ENCODE peak calls at places on chromosome 21, in ten cellular contexts. One of them, this sample, is unnamed.

GRCh38 chr21:15872236-15872635 is 142.5 kb downstream of the USP25 start:
- DNase-seq in SK-N-SH: no peak
- DNase-seq in IMR-90: no peak
- DNase-seq in PC-3: no peak
- DNase-seq in mammary epithelial cell: no peak
- DNase-seq in endodermal cell: no peak
- DNase-seq in fibroblast of lung: no peak
- DNase-seq in endothelial cell of umbilical vein: no peak
- DNase-seq in HCT116: no peak
- DNase-seq in K562: no peak
- DNase-seq in this sample: no peak

GRCh38 chr21:23601549-23601948 is 2005.7 kb downstream of the MRPL39 start:
- DNase-seq in IMR-90: no peak
- DNase-seq in HCT116: no peak
- DNase-seq in fibroblast of lung: no peak
- DNase-seq in endothelial cell of umbilical vein: no peak
- DNase-seq in K562: no peak
- DNase-seq in PC-3: no peak
- DNase-seq in SK-N-SH: no peak
- DNase-seq in endodermal cell: no peak
- DNase-seq in mammary epithelial cell: no peak
- DNase-seq in this sample: no peak

GRCh38 chr21:14492890-14493289 is 53.2 kb downstream of the SAMSN1 start:
- DNase-seq in endothelial cell of umbilical vein: no peak
- DNase-seq in fibroblast of lung: no peak
- DNase-seq in K562: no peak
- DNase-seq in endodermal cell: peak; percentile 42
- DNase-seq in HCT116: no peak
- DNase-seq in mammary epithelial cell: no peak
- DNase-seq in SK-N-SH: no peak
- DNase-seq in IMR-90: no peak
- DNase-seq in PC-3: no peak
- DNase-seq in this sample: no peak

GRCh38 chr21:20486303-20486702 is 511.9 kb upstream of the NCAM2 start:
- DNase-seq in fibroblast of lung: no peak
- DNase-seq in K562: no peak
- DNase-seq in endothelial cell of umbilical vein: no peak
- DNase-seq in SK-N-SH: no peak
- DNase-seq in PC-3: no peak
- DNase-seq in mammary epithelial cell: no peak
- DNase-seq in IMR-90: no peak
- DNase-seq in endodermal cell: no peak
- DNase-seq in HCT116: no peak
- DNase-seq in this sample: no peak

GRCh38 chr21:40130476-40130875 is 263.2 kb downstream of the PCP4 start:
- DNase-seq in PC-3: no peak
- DNase-seq in HCT116: no peak
- DNase-seq in fibroblast of lung: no peak
- DNase-seq in mammary epithelial cell: peak; percentile 68
- DNase-seq in SK-N-SH: no peak
- DNase-seq in K562: no peak
- DNase-seq in endothelial cell of umbilical vein: no peak
- DNase-seq in endodermal cell: no peak
- DNase-seq in IMR-90: no peak
- DNase-seq in this sample: no peak

GRCh38 chr21:17370263-17370662 is 142.6 kb upstream of the CXADR start:
- DNase-seq in mammary epithelial cell: peak; percentile 76
- DNase-seq in SK-N-SH: no peak
- DNase-seq in endothelial cell of umbilical vein: no peak
- DNase-seq in PC-3: peak; percentile 52
- DNase-seq in K562: no peak
- DNase-seq in HCT116: no peak
- DNase-seq in endodermal cell: peak; percentile 42
- DNase-seq in IMR-90: no peak
- DNase-seq in fibroblast of lung: no peak
- DNase-seq in this sample: no peak

GRCh38 chr21:14383596-14384210 is 757 bp upstream of the HSPA13 start:
- DNase-seq in IMR-90: peak; percentile 5
- DNase-seq in endodermal cell: no peak
- DNase-seq in PC-3: no peak
- DNase-seq in mammary epithelial cell: no peak
- DNase-seq in SK-N-SH: no peak
- DNase-seq in endothelial cell of umbilical vein: no peak
- DNase-seq in HCT116: no peak
- DNase-seq in fibroblast of lung: peak; percentile 31
- DNase-seq in K562: no peak
- DNase-seq in this sample: no peak

GRCh38 chr21:36700295-36700960 is 1.5 kb downstream of the SIM2 start:
- DNase-seq in PC-3: no peak
- DNase-seq in IMR-90: no peak
- DNase-seq in fibroblast of lung: no peak
- DNase-seq in HCT116: no peak
- DNase-seq in mammary epithelial cell: no peak
- DNase-seq in endothelial cell of umbilical vein: no peak
- DNase-seq in endodermal cell: peak; percentile 61
- DNase-seq in K562: no peak
- DNase-seq in SK-N-SH: no peak
- DNase-seq in this sample: no peak

GRCh38 chr21:15631342-15631741 is 98.4 kb upstream of the USP25 start:
- DNase-seq in endothelial cell of umbilical vein: peak; percentile 38
- DNase-seq in HCT116: no peak
- DNase-seq in PC-3: peak; percentile 81
- DNase-seq in SK-N-SH: no peak
- DNase-seq in K562: no peak
- DNase-seq in IMR-90: peak; percentile 71
- DNase-seq in endodermal cell: no peak
- DNase-seq in mammary epithelial cell: peak; percentile 23
- DNase-seq in fibroblast of lung: peak; percentile 72
- DNase-seq in this sample: no peak

GRCh38 chr21:26127918-26128317 is 42.7 kb downstream of the APP start:
- DNase-seq in endodermal cell: no peak
- DNase-seq in endothelial cell of umbilical vein: peak; percentile 66
- DNase-seq in HCT116: no peak
- DNase-seq in IMR-90: peak; percentile 69
- DNase-seq in fibroblast of lung: peak; percentile 70
- DNase-seq in mammary epithelial cell: peak; percentile 34
- DNase-seq in PC-3: peak; percentile 46
- DNase-seq in K562: no peak
- DNase-seq in SK-N-SH: no peak
- DNase-seq in this sample: no peak

GRCh38 chr21:37219766-37220432 is 47.2 kb downstream of the VPS26C start:
- DNase-seq in endothelial cell of umbilical vein: no peak
- DNase-seq in SK-N-SH: no peak
- DNase-seq in fibroblast of lung: peak; percentile 31
- DNase-seq in IMR-90: no peak
- DNase-seq in mammary epithelial cell: no peak
- DNase-seq in HCT116: no peak
- DNase-seq in K562: no peak
- DNase-seq in PC-3: no peak
- DNase-seq in endodermal cell: no peak
- DNase-seq in this sample: no peak

GRCh38 chr21:16588433-16588860 is 858.7 kb downstream of the USP25 start:
- DNase-seq in mammary epithelial cell: peak; percentile 85
- DNase-seq in K562: no peak
- DNase-seq in IMR-90: peak; percentile 84
- DNase-seq in HCT116: no peak
- DNase-seq in SK-N-SH: peak; percentile 76
- DNase-seq in endodermal cell: peak; percentile 78
- DNase-seq in fibroblast of lung: peak; percentile 92
- DNase-seq in endothelial cell of umbilical vein: no peak
- DNase-seq in PC-3: peak; percentile 28
- DNase-seq in this sample: peak; percentile 32

GRCh38 chr21:29114765-29115164 is 15.7 kb upstream of the MAP3K7CL start:
- DNase-seq in endodermal cell: peak; percentile 63
- DNase-seq in SK-N-SH: no peak
- DNase-seq in K562: no peak
- DNase-seq in IMR-90: peak; percentile 92
- DNase-seq in endothelial cell of umbilical vein: no peak
- DNase-seq in mammary epithelial cell: peak; percentile 72
- DNase-seq in fibroblast of lung: peak; percentile 92
- DNase-seq in PC-3: peak; percentile 88
- DNase-seq in HCT116: peak; percentile 21
- DNase-seq in this sample: no peak

GRCh38 chr21:32212116-32212515 is 66.7 kb downstream of the MIS18A start:
- DNase-seq in fibroblast of lung: no peak
- DNase-seq in endodermal cell: no peak
- DNase-seq in SK-N-SH: no peak
- DNase-seq in K562: no peak
- DNase-seq in HCT116: no peak
- DNase-seq in PC-3: no peak
- DNase-seq in endothelial cell of umbilical vein: no peak
- DNase-seq in mammary epithelial cell: no peak
- DNase-seq in IMR-90: no peak
- DNase-seq in this sample: no peak
- H3K9ac ChIP-seq in fibroblast of lung: no peak overlapping the region
- H3K9ac ChIP-seq in endodermal cell: no peak overlapping the region
- H3K9ac ChIP-seq in SK-N-SH: no peak overlapping the region
- H3K9ac ChIP-seq in K562: no peak overlapping the region
- H3K9ac ChIP-seq in HCT116: no peak overlapping the region
- H3K9ac ChIP-seq in PC-3: no peak overlapping the region
- H3K9ac ChIP-seq in endothelial cell of umbilical vein: no peak overlapping the region
- H3K9ac ChIP-seq in mammary epithelial cell: no peak overlapping the region
- H3K9ac ChIP-seq in IMR-90: no peak overlapping the region
- H3K9ac ChIP-seq in this sample: no peak overlapping the region

GRCh38 chr21:46203203-46203600 is 18.9 kb upstream of the SPATC1L start:
- DNase-seq in K562: no peak
- DNase-seq in HCT116: no peak
- DNase-seq in fibroblast of lung: no peak
- DNase-seq in SK-N-SH: peak; percentile 2
- DNase-seq in endothelial cell of umbilical vein: no peak
- DNase-seq in mammary epithelial cell: no peak
- DNase-seq in endodermal cell: no peak
- DNase-seq in PC-3: no peak
- DNase-seq in IMR-90: no peak
- DNase-seq in this sample: no peak

GRCh38 chr21:46205121-46205520 is 20.9 kb upstream of the SPATC1L start:
- DNase-seq in mammary epithelial cell: no peak
- DNase-seq in PC-3: no peak
- DNase-seq in SK-N-SH: peak; percentile 6
- DNase-seq in fibroblast of lung: no peak
- DNase-seq in HCT116: no peak
- DNase-seq in endodermal cell: no peak
- DNase-seq in endothelial cell of umbilical vein: no peak
- DNase-seq in K562: no peak
- DNase-seq in IMR-90: no peak
- DNase-seq in this sample: no peak

GRCh38 chr21:46199436-46200373 is 15.4 kb upstream of the SPATC1L start:
- DNase-seq in SK-N-SH: no peak
- DNase-seq in endodermal cell: no peak
- DNase-seq in mammary epithelial cell: no peak
- DNase-seq in HCT116: no peak
- DNase-seq in IMR-90: peak; percentile 15
- DNase-seq in K562: no peak
- DNase-seq in endothelial cell of umbilical vein: no peak
- DNase-seq in PC-3: no peak
- DNase-seq in fibroblast of lung: no peak
- DNase-seq in this sample: no peak

GRCh38 chr21:46205766-46206162 is 21.5 kb upstream of the SPATC1L start:
- DNase-seq in HCT116: no peak
- DNase-seq in endodermal cell: no peak
- DNase-seq in fibroblast of lung: no peak
- DNase-seq in endothelial cell of umbilical vein: no peak
- DNase-seq in mammary epithelial cell: no peak
- DNase-seq in SK-N-SH: no peak
- DNase-seq in PC-3: no peak
- DNase-seq in K562: no peak
- DNase-seq in IMR-90: no peak
- DNase-seq in this sample: no peak

DNA sequence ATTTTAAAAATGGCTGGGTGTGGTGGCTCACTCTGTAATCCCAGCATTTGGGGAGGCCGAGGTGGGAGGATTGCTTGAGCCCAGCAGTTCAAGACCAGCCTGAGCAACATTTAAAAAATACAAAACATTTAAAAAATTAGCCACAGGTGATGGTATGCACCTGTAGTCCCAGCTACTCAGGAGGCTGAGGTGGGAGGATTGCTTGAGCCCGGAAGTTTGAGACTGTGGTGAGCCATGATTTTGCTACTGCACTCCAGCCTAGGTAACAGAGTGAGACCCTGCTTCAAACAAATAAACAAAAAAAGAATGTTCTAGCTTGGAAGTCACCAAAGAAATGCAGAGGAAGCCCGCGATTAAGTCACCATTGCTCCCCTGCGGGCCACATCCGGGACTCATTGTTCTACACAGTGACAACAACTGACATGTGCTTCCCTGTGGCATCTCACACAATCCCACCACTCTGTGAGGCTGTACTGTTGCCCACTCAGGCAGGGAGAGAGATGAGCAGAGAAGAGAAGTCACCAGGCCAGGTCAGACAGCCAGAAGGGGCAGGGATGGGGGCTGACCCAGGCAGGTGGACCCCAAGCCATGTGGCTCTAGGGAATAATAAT is 18.4 kb upstream of the SPATC1L start:
- DNase-seq in K562: no peak
- DNase-seq in IMR-90: no peak
- DNase-seq in endothelial cell of umbilical vein: no peak
- DNase-seq in SK-N-SH: peak; percentile 4
- DNase-seq in HCT116: no peak
- DNase-seq in mammary epithelial cell: no peak
- DNase-seq in PC-3: no peak
- DNase-seq in endodermal cell: no peak
- DNase-seq in fibroblast of lung: no peak
- DNase-seq in this sample: no peak
- TF ChIP-seq CTCF in K562: no peak
- TF ChIP-seq CTCF in IMR-90: no peak
- TF ChIP-seq CTCF in endothelial cell of umbilical vein: no peak
- TF ChIP-seq CTCF in SK-N-SH: no peak
- TF ChIP-seq CTCF in HCT116: no peak
- TF ChIP-seq CTCF in mammary epithelial cell: no peak
- TF ChIP-seq CTCF in PC-3: no peak
- TF ChIP-seq CTCF in endodermal cell: no peak
- TF ChIP-seq CTCF in fibroblast of lung: no peak
- TF ChIP-seq CTCF in this sample: no peak

GRCh38 chr21:41955516-41955915 is 1.7 kb upstream of the C2CD2 start:
- DNase-seq in endodermal cell: no peak
- DNase-seq in PC-3: no peak
- DNase-seq in fibroblast of lung: no peak
- DNase-seq in K562: no peak
- DNase-seq in mammary epithelial cell: no peak
- DNase-seq in SK-N-SH: no peak
- DNase-seq in endothelial cell of umbilical vein: no peak
- DNase-seq in IMR-90: no peak
- DNase-seq in HCT116: no peak
- DNase-seq in this sample: no peak
- H3K9ac ChIP-seq in endodermal cell: no peak overlapping the region
- H3K9ac ChIP-seq in PC-3: peak overlapping the region; percentile 43
- H3K9ac ChIP-seq in fibroblast of lung: no peak overlapping the region
- H3K9ac ChIP-seq in K562: peak overlapping the region; percentile 21
- H3K9ac ChIP-seq in mammary epithelial cell: no peak overlapping the region
- H3K9ac ChIP-seq in SK-N-SH: no peak overlapping the region
- H3K9ac ChIP-seq in endothelial cell of umbilical vein: no peak overlapping the region
- H3K9ac ChIP-seq in IMR-90: no peak overlapping the region
- H3K9ac ChIP-seq in HCT116: no peak overlapping the region
- H3K9ac ChIP-seq in this sample: no peak overlapping the region

DNA sequence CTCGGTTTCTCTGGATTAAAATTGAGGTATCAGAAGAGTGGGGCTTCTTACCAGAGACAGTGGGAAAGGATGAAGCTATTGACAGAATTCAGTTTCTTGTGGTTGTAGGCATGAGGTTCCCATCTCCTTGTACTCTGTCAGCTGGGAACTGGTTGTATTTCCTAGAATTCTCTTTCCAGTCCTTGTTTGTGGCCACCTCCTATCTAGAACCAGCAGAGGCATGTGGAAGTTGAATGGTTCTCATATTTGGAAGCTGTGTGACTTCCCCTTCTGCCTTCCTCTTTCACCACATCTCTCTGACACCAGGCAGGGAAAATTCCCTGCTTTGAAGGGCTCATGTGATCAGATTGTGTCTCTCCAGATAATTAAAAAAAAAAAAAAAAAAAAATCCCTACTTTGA is 457.7 kb upstream of the ADAMTS5 start:
- DNase-seq in K562: no peak
- DNase-seq in HCT116: no peak
- DNase-seq in IMR-90: peak; percentile 34
- DNase-seq in SK-N-SH: no peak
- DNase-seq in PC-3: no peak
- DNase-seq in mammary epithelial cell: peak; percentile 29
- DNase-seq in endodermal cell: peak; percentile 40
- DNase-seq in endothelial cell of umbilical vein: no peak
- DNase-seq in fibroblast of lung: no peak
- DNase-seq in this sample: no peak
- TF ChIP-seq CTCF in K562: no peak
- TF ChIP-seq CTCF in HCT116: no peak
- TF ChIP-seq CTCF in IMR-90: no peak
- TF ChIP-seq CTCF in SK-N-SH: no peak
- TF ChIP-seq CTCF in PC-3: no peak
- TF ChIP-seq CTCF in mammary epithelial cell: no peak
- TF ChIP-seq CTCF in endodermal cell: no peak
- TF ChIP-seq CTCF in endothelial cell of umbilical vein: no peak
- TF ChIP-seq CTCF in fibroblast of lung: no peak
- TF ChIP-seq CTCF in this sample: no peak